ENCODE peak calls at places on chromosomes 16 and 17, in seven cellular contexts. T, K, I, P, L, Z and E are unnamed samples.

GRCh38 chr16:31108035-31108793 is at the start of gene BCKDK:
- DNase-seq in L (peak), P (peak), T (peak), Z (peak), I (no peak), K (peak), E (peak)

GRCh38 chr16:22670044-22670536 is 143.9 kb upstream of the HS3ST2 start:
- DNase-seq in Z (no peak), T (no peak), K (no peak), L (no peak), P (no peak), I (no peak), E (no peak)

GRCh38 chr16:9489823-9490467 is 398.5 kb downstream of the HAPSTR1 start:
- DNase-seq in I (peak), P (no peak), Z (no peak), T (no peak), L (no peak), K (no peak), E (no peak)

GRCh38 chr16:25126820-25127232 is 15.3 kb downstream of the LCMT1 start:
- DNase-seq in L (peak), Z (peak), T (peak), I (peak), P (peak), K (no peak), E (peak)

GRCh38 chr16:31213877-31214704 is at the start of gene TRIM72:
- DNase-seq in P (no peak), T (no peak), L (no peak), K (no peak), I (no peak), Z (no peak), E (no peak)

GRCh38 chr16:12066823-12067222 is 90.3 kb downstream of the SNX29 start:
- DNase-seq in T (no peak), I (no peak), Z (no peak), P (no peak), K (no peak), L (no peak), E (no peak)

GRCh38 chr16:29775742-29776408 is 2.2 kb upstream of the ZG16 start:
- DNase-seq in L (no peak), Z (peak), P (no peak), I (no peak), T (no peak), K (no peak), E (no peak)

GRCh38 chr16:87436225-87437172 is 44.4 kb downstream of the MAP1LC3B start:
- DNase-seq in Z (no peak), T (no peak), K (no peak), P (no peak), L (no peak), I (no peak), E (peak)

GRCh38 chr17:17075037-17075755 is 32.9 kb downstream of the MPRIP start:
- DNase-seq in L (no peak), K (no peak), Z (no peak), T (no peak), P (no peak), I (no peak), E (no peak)

GRCh38 chr16:10981697-10982216 is 37.4 kb downstream of the CLEC16A start:
- DNase-seq in L (no peak), T (peak), P (no peak), I (no peak), K (no peak), Z (no peak), E (peak)

GRCh38 chr16:50547340-50547865 is 793 bp upstream of the NKD1 start:
- DNase-seq in Z (peak), P (peak), K (peak), I (no peak), L (peak), T (peak), E (peak)

GRCh38 chr17:65609749-65610148 is 48.3 kb upstream of the AXIN2 start:
- DNase-seq in P (no peak), K (no peak), Z (no peak), T (no peak), I (no peak), L (no peak), E (no peak)

GRCh38 chr16:71852146-71852545 is 6.4 kb downstream of the ATXN1L start:
- DNase-seq in T (no peak), K (no peak), Z (no peak), L (no peak), P (no peak), I (no peak), E (no peak)

GRCh38 chr16:19583665-19584300 is 28.3 kb downstream of the VPS35L start:
- DNase-seq in L (peak), K (no peak), Z (peak), I (no peak), P (peak), T (peak), E (peak)

GRCh38 chr16:67736858-67737257 is 17.7 kb upstream of the GFOD2 start:
- DNase-seq in Z (no peak), L (no peak), K (no peak), P (no peak), I (no peak), T (no peak), E (no peak)

GRCh38 chr17:65463242-65463641 is 98.2 kb downstream of the AXIN2 start:
- DNase-seq in Z (no peak), T (no peak), I (no peak), P (no peak), K (no peak), L (no peak), E (no peak)